ENCODE peak calls at places on chromosomes 2 and 18, in ten cellular contexts. T is GM13977; I is fibroblast of lung; Z is body of pancreas; B is fibroblast of mammary gland; Y is CD4-positive, alpha-beta T cell; G is cardiac fibroblast; M is esophagus muscularis mucosa; W is fibroblast of pulmonary artery; E is choroid plexus epithelial cell. H is an unnamed sample.

GRCh38 chr18:48536516-48536915 is 2.3 kb upstream of the CTIF start:
- DNase-seq in T (no peak), I (no peak), Z (no peak), B (no peak), Y (no peak), G (no peak), M (no peak), W (no peak), E (no peak), H (no peak)

GRCh38 chr2:166180951-166181812 is 53.4 kb upstream of the SCN1A start:
- DNase-seq in T (peak), I (peak), Z (peak), B (peak), Y (no peak), G (peak), M (no peak), W (peak), E (peak), H (peak)

GRCh38 chr2:204583773-204584172 is 38.5 kb downstream of the PARD3B start:
- DNase-seq in T (no peak), I (no peak), Z (peak), B (no peak), Y (no peak), G (no peak), M (no peak), W (no peak), E (no peak), H (no peak)

GRCh38 chr18:23664674-23665073 is 2.0 kb upstream of the ANKRD29 start:
- DNase-seq in T (no peak), I (no peak), Z (no peak), B (no peak), Y (no peak), G (no peak), M (no peak), W (no peak), E (no peak), H (no peak)

GRCh38 chr2:204909791-204910190 is 364.5 kb downstream of the PARD3B start:
- DNase-seq in T (no peak), I (no peak), Z (no peak), B (peak), Y (no peak), G (no peak), M (no peak), W (no peak), E (no peak), H (no peak)

GRCh38 chr18:28767201-28767600 is 590.3 kb upstream of the CDH2 start:
- DNase-seq in T (no peak), I (peak), Z (no peak), B (peak), Y (no peak), G (peak), M (no peak), W (peak), E (peak), H (no peak)

GRCh38 chr2:226652983-226653765 is 146.4 kb downstream of the IRS1 start:
- DNase-seq in T (no peak), I (peak), Z (no peak), B (no peak), Y (no peak), G (no peak), M (peak), W (peak), E (peak), H (no peak)

GRCh38 chr2:168490916-168491605 is 35.0 kb downstream of the CERS6 start:
- DNase-seq in T (no peak), I (no peak), Z (no peak), B (no peak), Y (no peak), G (peak), M (no peak), W (no peak), E (no peak), H (no peak)

GRCh38 chr18:12930908-12931307 is 16.9 kb upstream of the SEH1L start:
- DNase-seq in T (no peak), I (no peak), Z (no peak), B (no peak), Y (no peak), G (no peak), M (no peak), W (no peak), E (no peak), H (no peak)

GRCh38 chr2:164867779-164868397 is 26.3 kb upstream of the COBLL1 start:
- DNase-seq in T (no peak), I (no peak), Z (no peak), B (no peak), Y (no peak), G (no peak), M (no peak), W (no peak), E (peak), H (no peak)

DNA sequence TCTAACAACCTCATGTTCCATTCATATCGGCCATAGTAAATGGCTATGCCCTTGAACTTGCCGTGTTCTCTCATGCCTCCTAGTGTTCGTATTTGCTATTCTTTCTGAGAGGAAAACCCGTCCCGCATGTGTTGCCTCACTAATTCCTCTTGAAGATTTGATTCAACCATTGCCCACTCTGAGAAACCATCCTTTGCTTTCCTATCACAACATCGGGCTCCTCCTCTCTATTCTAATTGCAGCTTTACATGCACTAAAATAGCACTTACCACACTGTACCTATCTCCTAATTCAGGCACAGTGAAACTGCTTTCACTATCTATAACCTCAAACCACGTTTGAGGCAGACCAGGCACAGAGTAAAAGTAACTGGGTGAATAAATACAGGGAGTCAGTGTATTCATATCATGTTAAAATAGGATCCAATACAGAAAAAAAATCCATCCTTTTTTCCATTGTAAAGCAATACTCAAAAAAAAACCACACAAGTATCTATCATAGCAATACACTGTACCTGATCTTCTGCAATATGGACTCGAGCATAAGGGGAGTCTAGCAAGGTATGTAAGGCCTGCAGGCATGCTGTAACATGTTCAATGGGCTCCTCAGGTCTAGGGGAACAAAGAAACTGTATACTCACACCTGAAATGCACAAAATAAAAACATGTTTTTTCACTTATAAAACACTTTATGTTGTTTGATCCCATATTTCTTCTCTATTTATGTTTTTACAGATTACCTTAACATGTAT is 39.0 kb upstream of the STRN start:
- DNase-seq in T (peak), I (no peak), Z (no peak), B (peak), Y (no peak), G (peak), M (no peak), W (peak), E (peak), H (no peak)
- TF ChIP-seq CTCF in T (peak), I (peak), Z (peak), B (peak), Y (peak), G (peak), M (no peak), W (peak), E (peak), H (peak)

DNA sequence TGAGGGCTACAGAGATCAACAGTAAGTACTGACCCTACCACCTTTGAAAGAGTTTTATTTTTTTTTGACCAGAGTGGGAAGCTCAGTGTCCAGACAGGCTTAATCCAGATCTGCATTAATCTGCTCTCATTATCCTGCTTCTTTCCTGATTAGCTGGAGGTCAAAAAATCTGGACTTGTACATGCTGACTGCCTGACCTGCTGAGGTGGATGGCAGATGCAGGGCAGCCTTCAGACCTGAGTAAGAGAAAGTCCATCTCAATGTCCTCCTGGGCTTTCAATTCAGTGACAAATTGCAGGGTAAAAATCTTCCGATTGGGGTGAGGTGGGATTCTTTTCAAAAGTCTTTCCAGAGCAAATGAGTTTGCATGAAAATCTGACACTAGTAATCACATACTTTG is 998.8 kb upstream of the PIK3C3 start:
- DNase-seq in T (no peak), I (no peak), Z (no peak), B (no peak), Y (no peak), G (no peak), M (no peak), W (no peak), E (no peak), H (no peak)
- TF ChIP-seq CTCF in T (no peak), I (no peak), Z (no peak), B (no peak), Y (no peak), G (no peak), M (no peak), W (no peak), E (no peak), H (no peak)

DNA sequence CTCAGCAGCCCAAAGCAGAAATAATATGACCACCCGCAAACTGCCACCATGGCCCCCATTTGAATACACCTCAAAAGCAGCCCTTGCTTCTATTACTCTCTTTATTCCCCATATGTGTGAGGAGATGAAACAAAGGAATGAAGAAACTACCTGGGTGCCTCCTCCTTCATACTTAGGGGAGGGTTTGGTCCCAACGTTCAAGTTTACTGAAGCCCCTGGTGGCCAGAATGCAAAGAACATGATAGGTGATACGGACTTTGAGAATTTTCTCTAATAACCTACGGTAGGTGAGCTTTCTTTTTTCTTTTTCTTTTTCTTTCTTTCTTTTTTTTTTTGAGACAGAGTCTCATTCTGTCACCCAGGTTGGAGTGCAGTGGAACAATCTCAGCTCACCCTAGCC is 110.3 kb upstream of the FBXO11 start:
- DNase-seq in T (no peak), I (no peak), Z (no peak), B (no peak), Y (no peak), G (no peak), M (no peak), W (no peak), E (peak), H (no peak)
- TF ChIP-seq CTCF in T (no peak), I (peak), Z (no peak), B (peak), Y (no peak), G (peak), M (no peak), W (peak), E (peak), H (peak)

DNA sequence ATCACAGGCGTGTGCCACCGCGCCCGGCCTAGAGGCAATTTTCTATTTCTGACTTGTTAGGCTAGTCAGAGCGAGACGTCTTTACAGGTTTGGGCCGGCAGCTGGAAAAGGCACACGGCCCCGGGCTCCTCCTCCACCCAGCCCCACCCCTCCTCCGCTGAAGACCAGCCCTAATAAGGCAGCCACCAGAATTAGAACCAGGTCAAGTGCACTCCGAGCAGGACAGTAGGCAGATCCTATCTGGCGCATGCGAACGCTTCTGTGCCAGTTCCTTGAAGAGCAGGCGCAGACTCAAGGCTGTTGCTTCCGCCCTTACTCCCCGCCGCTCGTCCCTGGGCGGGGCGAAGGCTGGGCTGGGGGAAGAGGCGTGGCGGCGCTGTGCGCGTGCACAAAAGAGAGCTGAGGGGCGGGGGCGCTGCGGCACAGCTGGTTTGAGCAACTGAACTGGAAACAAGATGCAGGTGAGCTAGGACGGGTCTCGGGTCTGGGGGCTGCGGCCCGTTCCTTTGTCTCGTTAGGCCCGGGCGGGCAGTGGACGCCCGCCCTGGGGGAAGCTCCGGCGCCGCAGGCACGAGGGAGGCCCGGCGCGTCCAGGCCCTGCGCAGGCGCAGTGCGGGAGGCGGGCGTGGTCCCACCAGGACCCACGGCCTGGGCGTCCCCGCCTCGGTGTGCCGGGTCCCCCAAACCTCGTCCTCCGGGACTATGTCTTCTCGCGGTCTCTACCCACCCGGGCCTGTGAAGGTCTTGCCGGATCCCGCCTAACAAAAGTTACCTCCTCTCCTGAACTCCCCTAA is at the start of gene PDCL3:
- DNase-seq in T (peak), I (peak), Z (peak), B (peak), Y (peak), G (peak), M (peak), W (peak), E (peak), H (peak)
- TF ChIP-seq CTCF in T (peak), I (no peak), Z (peak), B (no peak), Y (no peak), G (no peak), M (peak), W (no peak), E (peak), H (no peak)

GRCh38 chr2:189661148-189661956 is at the start of gene ASNSD1:
- DNase-seq in T (peak), I (peak), Z (peak), B (peak), Y (peak), G (peak), M (peak), W (peak), E (peak), H (peak)
- TF ChIP-seq CTCF in T (peak), I (peak), Z (peak), B (peak), Y (peak), G (peak), M (peak), W (peak), E (peak), H (peak)

GRCh38 chr2:27522400-27522945 is 25.8 kb downstream of the GCKR start:
- DNase-seq in T (no peak), I (no peak), Z (no peak), B (no peak), Y (no peak), G (no peak), M (no peak), W (no peak), E (no peak), H (no peak)
- TF ChIP-seq CTCF in T (no peak), I (no peak), Z (no peak), B (no peak), Y (no peak), G (no peak), M (no peak), W (no peak), E (peak), H (no peak)

DNA sequence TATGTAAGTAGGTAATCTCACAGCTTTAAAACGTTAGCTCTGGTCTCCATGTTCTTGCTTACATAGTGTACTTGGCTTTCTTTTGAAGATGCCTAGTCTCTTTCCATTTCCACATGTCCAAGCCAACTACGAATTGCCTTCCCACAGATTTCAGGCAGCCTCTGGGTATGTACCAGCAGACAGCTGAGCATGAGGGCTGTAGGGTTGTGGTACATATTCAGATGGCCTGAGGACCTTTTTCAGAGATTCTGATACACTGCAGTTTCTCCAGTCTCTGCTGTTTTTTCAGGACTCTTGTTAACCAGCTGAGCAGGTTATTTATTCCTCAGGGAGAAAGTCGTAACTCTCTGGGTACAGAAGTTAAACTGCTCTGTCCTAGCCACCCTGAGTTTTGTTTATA is 3.1 kb upstream of the KCNJ13 start:
- DNase-seq in T (no peak), I (no peak), Z (no peak), B (no peak), Y (no peak), G (no peak), M (no peak), W (no peak), E (no peak), H (no peak)
- TF ChIP-seq CTCF in T (no peak), I (no peak), Z (no peak), B (no peak), Y (no peak), G (no peak), M (no peak), W (no peak), E (no peak), H (no peak)

GRCh38 chr2:120204022-120204405 is 19.2 kb downstream of the TMEM185B start:
- DNase-seq in T (no peak), I (no peak), Z (no peak), B (no peak), Y (no peak), G (no peak), M (no peak), W (no peak), E (no peak), H (no peak)
- TF ChIP-seq CTCF in T (no peak), I (no peak), Z (no peak), B (peak), Y (no peak), G (no peak), M (no peak), W (peak), E (peak), H (no peak)

GRCh38 chr2:222283634-222284033 is 15.2 kb downstream of the PAX3 start:
- DNase-seq in T (no peak), I (no peak), Z (no peak), B (no peak), Y (no peak), G (no peak), M (no peak), W (no peak), E (peak), H (no peak)
- TF ChIP-seq CTCF in T (no peak), I (no peak), Z (no peak), B (no peak), Y (no peak), G (no peak), M (no peak), W (no peak), E (no peak), H (peak)